ENCODE peak calls at places on chromosomes 5 and 9, in nine cellular contexts. One of them, this sample, is unnamed.

GRCh38 chr9:121892706-121893105 is 200.4 kb downstream of the TTLL11 start:
- DNase-seq in fibroblast of lung: peak; percentile 36
- DNase-seq in cardiac fibroblast: no peak
- DNase-seq in tibial artery: no peak
- DNase-seq in right cardiac atrium: no peak
- DNase-seq in cardiac muscle cell: no peak
- DNase-seq in GM12864: no peak
- DNase-seq in mammary epithelial cell: no peak
- DNase-seq in upper lobe of left lung: no peak
- DNase-seq in this sample: no peak

GRCh38 chr5:140391732-140392131 is 9.9 kb upstream of the ANKHD1 start:
- DNase-seq in tibial artery: no peak
- DNase-seq in right cardiac atrium: no peak
- DNase-seq in cardiac fibroblast: no peak
- DNase-seq in GM12864: no peak
- DNase-seq in upper lobe of left lung: peak; percentile 61
- DNase-seq in mammary epithelial cell: no peak
- DNase-seq in fibroblast of lung: no peak
- DNase-seq in cardiac muscle cell: no peak
- DNase-seq in this sample: no peak

GRCh38 chr9:132443951-132444615 is 34.1 kb downstream of the CFAP77 start:
- DNase-seq in mammary epithelial cell: peak; percentile 9
- DNase-seq in cardiac fibroblast: no peak
- DNase-seq in upper lobe of left lung: no peak
- DNase-seq in right cardiac atrium: no peak
- DNase-seq in tibial artery: no peak
- DNase-seq in cardiac muscle cell: no peak
- DNase-seq in GM12864: no peak
- DNase-seq in fibroblast of lung: no peak
- DNase-seq in this sample: no peak

GRCh38 chr9:108225371-108225905 is 630.3 kb downstream of the ACTL7B start:
- DNase-seq in right cardiac atrium: no peak
- DNase-seq in cardiac fibroblast: peak; percentile 30
- DNase-seq in cardiac muscle cell: no peak
- DNase-seq in upper lobe of left lung: no peak
- DNase-seq in fibroblast of lung: no peak
- DNase-seq in GM12864: no peak
- DNase-seq in mammary epithelial cell: no peak
- DNase-seq in tibial artery: no peak
- DNase-seq in this sample: no peak

GRCh38 chr5:6722015-6722414 is 8.8 kb downstream of the TENT4A start:
- DNase-seq in cardiac fibroblast: peak; percentile 30
- DNase-seq in right cardiac atrium: no peak
- DNase-seq in mammary epithelial cell: no peak
- DNase-seq in upper lobe of left lung: no peak
- DNase-seq in tibial artery: peak; percentile 64
- DNase-seq in cardiac muscle cell: no peak
- DNase-seq in GM12864: peak; percentile 22
- DNase-seq in fibroblast of lung: no peak
- DNase-seq in this sample: no peak

GRCh38 chr5:573976-574375 is 38.2 kb upstream of the CEP72 start:
- DNase-seq in upper lobe of left lung: no peak
- DNase-seq in cardiac fibroblast: no peak
- DNase-seq in right cardiac atrium: no peak
- DNase-seq in cardiac muscle cell: no peak
- DNase-seq in fibroblast of lung: no peak
- DNase-seq in GM12864: no peak
- DNase-seq in tibial artery: no peak
- DNase-seq in mammary epithelial cell: no peak
- DNase-seq in this sample: no peak

GRCh38 chr5:1402611-1403255 is 42.5 kb downstream of the SLC6A3 start:
- DNase-seq in cardiac fibroblast: no peak
- DNase-seq in right cardiac atrium: peak; percentile 32
- DNase-seq in cardiac muscle cell: no peak
- DNase-seq in upper lobe of left lung: no peak
- DNase-seq in fibroblast of lung: no peak
- DNase-seq in mammary epithelial cell: no peak
- DNase-seq in tibial artery: no peak
- DNase-seq in GM12864: no peak
- DNase-seq in this sample: no peak

GRCh38 chr9:117772960-117773359 is 68.8 kb downstream of the TLR4 start:
- DNase-seq in GM12864: no peak
- DNase-seq in cardiac fibroblast: peak; percentile 24
- DNase-seq in fibroblast of lung: peak; percentile 58
- DNase-seq in tibial artery: no peak
- DNase-seq in cardiac muscle cell: no peak
- DNase-seq in right cardiac atrium: no peak
- DNase-seq in mammary epithelial cell: peak; percentile 53
- DNase-seq in upper lobe of left lung: no peak
- DNase-seq in this sample: no peak

GRCh38 chr9:1231998-1232919 is 182.1 kb downstream of the DMRT2 start:
- DNase-seq in GM12864: no peak
- DNase-seq in cardiac fibroblast: peak; percentile 80
- DNase-seq in upper lobe of left lung: peak; percentile 67
- DNase-seq in tibial artery: peak; percentile 76
- DNase-seq in fibroblast of lung: peak; percentile 33
- DNase-seq in mammary epithelial cell: peak; percentile 6
- DNase-seq in cardiac muscle cell: no peak
- DNase-seq in right cardiac atrium: peak; percentile 91
- DNase-seq in this sample: no peak

GRCh38 chr9:135080286-135081263 is 6.9 kb upstream of the OLFM1 start:
- DNase-seq in cardiac fibroblast: no peak
- DNase-seq in GM12864: no peak
- DNase-seq in upper lobe of left lung: no peak
- DNase-seq in mammary epithelial cell: no peak
- DNase-seq in cardiac muscle cell: no peak
- DNase-seq in fibroblast of lung: no peak
- DNase-seq in right cardiac atrium: no peak
- DNase-seq in tibial artery: peak; percentile 53
- DNase-seq in this sample: peak; percentile 26

GRCh38 chr9:129718647-129719046 is 34.2 kb downstream of the PTGES start:
- DNase-seq in tibial artery: no peak
- DNase-seq in mammary epithelial cell: no peak
- DNase-seq in GM12864: no peak
- DNase-seq in cardiac muscle cell: no peak
- DNase-seq in cardiac fibroblast: no peak
- DNase-seq in upper lobe of left lung: no peak
- DNase-seq in right cardiac atrium: peak; percentile 26
- DNase-seq in fibroblast of lung: no peak
- DNase-seq in this sample: no peak

GRCh38 chr9:126707083-126707482 is 93.4 kb downstream of the LMX1B start:
- DNase-seq in cardiac fibroblast: no peak
- DNase-seq in tibial artery: no peak
- DNase-seq in cardiac muscle cell: no peak
- DNase-seq in fibroblast of lung: no peak
- DNase-seq in GM12864: no peak
- DNase-seq in right cardiac atrium: no peak
- DNase-seq in upper lobe of left lung: no peak
- DNase-seq in mammary epithelial cell: no peak
- DNase-seq in this sample: no peak

GRCh38 chr5:178940569-178941360 is at the start of gene ZNF454:
- DNase-seq in tibial artery: peak; percentile 93
- DNase-seq in GM12864: no peak
- DNase-seq in mammary epithelial cell: no peak
- DNase-seq in right cardiac atrium: peak; percentile 98
- DNase-seq in fibroblast of lung: peak; percentile 94
- DNase-seq in upper lobe of left lung: peak; percentile 86
- DNase-seq in cardiac fibroblast: peak; percentile 97
- DNase-seq in cardiac muscle cell: peak; percentile 75
- DNase-seq in this sample: peak; percentile 94

GRCh38 chr5:115324021-115324420 is 27.6 kb upstream of the CCDC112 start:
- DNase-seq in tibial artery: no peak
- DNase-seq in GM12864: no peak
- DNase-seq in fibroblast of lung: peak; percentile 26
- DNase-seq in cardiac fibroblast: no peak
- DNase-seq in mammary epithelial cell: no peak
- DNase-seq in cardiac muscle cell: no peak
- DNase-seq in right cardiac atrium: no peak
- DNase-seq in upper lobe of left lung: no peak
- DNase-seq in this sample: no peak

GRCh38 chr9:95111716-95112115 is 205.8 kb downstream of the FANCC start:
- DNase-seq in GM12864: no peak
- DNase-seq in upper lobe of left lung: no peak
- DNase-seq in right cardiac atrium: no peak
- DNase-seq in tibial artery: peak; percentile 53
- DNase-seq in mammary epithelial cell: no peak
- DNase-seq in cardiac muscle cell: no peak
- DNase-seq in cardiac fibroblast: no peak
- DNase-seq in fibroblast of lung: no peak
- DNase-seq in this sample: no peak
- H3K4me3 ChIP-seq in GM12864: no peak overlapping the region
- H3K4me3 ChIP-seq in upper lobe of left lung: no peak overlapping the region
- H3K4me3 ChIP-seq in right cardiac atrium: no peak overlapping the region
- H3K4me3 ChIP-seq in tibial artery: no peak overlapping the region
- H3K4me3 ChIP-seq in mammary epithelial cell: no peak overlapping the region
- H3K4me3 ChIP-seq in cardiac muscle cell: no peak overlapping the region
- H3K4me3 ChIP-seq in cardiac fibroblast: no peak overlapping the region
- H3K4me3 ChIP-seq in fibroblast of lung: no peak overlapping the region
- H3K4me3 ChIP-seq in this sample: no peak overlapping the region

DNA sequence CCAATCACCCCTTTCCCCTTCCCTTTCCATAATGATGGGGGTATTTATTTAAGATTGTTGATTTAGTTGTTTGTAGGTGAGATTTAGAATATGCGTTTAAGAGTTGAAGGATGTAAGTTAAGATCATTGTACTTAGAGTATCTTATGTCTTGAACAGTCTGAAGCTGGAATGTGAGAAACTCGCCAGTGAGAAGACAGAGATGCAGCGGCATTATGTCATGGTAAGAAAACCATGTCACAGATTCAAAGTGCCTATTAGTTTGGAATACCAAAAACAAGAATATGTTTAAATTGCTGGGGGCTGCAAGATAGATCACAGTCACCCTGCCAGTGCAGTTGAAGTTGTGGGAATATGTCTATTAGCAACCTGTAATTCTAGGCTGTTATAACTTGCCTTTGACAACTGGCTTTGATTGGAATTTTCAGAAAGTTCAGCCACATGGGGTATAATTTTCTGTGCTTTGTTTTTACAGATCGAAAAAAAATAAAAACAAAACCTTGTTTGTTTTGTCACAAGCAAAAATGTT is 3.0 kb downstream of the TLE4 start:
- DNase-seq in tibial artery: no peak
- DNase-seq in mammary epithelial cell: no peak
- DNase-seq in upper lobe of left lung: no peak
- DNase-seq in GM12864: no peak
- DNase-seq in cardiac muscle cell: no peak
- DNase-seq in fibroblast of lung: peak; percentile 58
- DNase-seq in right cardiac atrium: no peak
- DNase-seq in cardiac fibroblast: peak; percentile 13
- DNase-seq in this sample: no peak
- H3K4me3 ChIP-seq in tibial artery: peak overlapping the region; percentile 73
- H3K4me3 ChIP-seq in mammary epithelial cell: peak overlapping the region; percentile 81
- H3K4me3 ChIP-seq in upper lobe of left lung: no peak overlapping the region
- H3K4me3 ChIP-seq in GM12864: no peak overlapping the region
- H3K4me3 ChIP-seq in cardiac muscle cell: no peak overlapping the region
- H3K4me3 ChIP-seq in fibroblast of lung: peak overlapping the region; percentile 77
- H3K4me3 ChIP-seq in right cardiac atrium: peak overlapping the region; percentile 37
- H3K4me3 ChIP-seq in cardiac fibroblast: no peak overlapping the region
- H3K4me3 ChIP-seq in this sample: peak overlapping the region; percentile 87

GRCh38 chr5:77644443-77645157 is 6.1 kb upstream of the OTP start:
- DNase-seq in cardiac fibroblast: no peak
- DNase-seq in GM12864: no peak
- DNase-seq in upper lobe of left lung: no peak
- DNase-seq in right cardiac atrium: no peak
- DNase-seq in tibial artery: no peak
- DNase-seq in cardiac muscle cell: no peak
- DNase-seq in mammary epithelial cell: no peak
- DNase-seq in fibroblast of lung: no peak
- DNase-seq in this sample: no peak
- H3K4me3 ChIP-seq in cardiac fibroblast: no peak overlapping the region
- H3K4me3 ChIP-seq in GM12864: no peak overlapping the region
- H3K4me3 ChIP-seq in upper lobe of left lung: no peak overlapping the region
- H3K4me3 ChIP-seq in right cardiac atrium: peak overlapping the region; percentile 56
- H3K4me3 ChIP-seq in tibial artery: no peak overlapping the region
- H3K4me3 ChIP-seq in cardiac muscle cell: no peak overlapping the region
- H3K4me3 ChIP-seq in mammary epithelial cell: no peak overlapping the region
- H3K4me3 ChIP-seq in fibroblast of lung: no peak overlapping the region
- H3K4me3 ChIP-seq in this sample: peak overlapping the region; percentile 45

GRCh38 chr5:120465281-120465961 is 1.3 kb downstream of the PRR16 start:
- DNase-seq in fibroblast of lung: peak; percentile 64
- DNase-seq in cardiac muscle cell: peak; percentile 65
- DNase-seq in cardiac fibroblast: peak; percentile 68
- DNase-seq in upper lobe of left lung: peak; percentile 21
- DNase-seq in mammary epithelial cell: peak; percentile 42
- DNase-seq in GM12864: no peak
- DNase-seq in tibial artery: peak; percentile 75
- DNase-seq in right cardiac atrium: peak; percentile 74
- DNase-seq in this sample: peak; percentile 54
- H3K4me3 ChIP-seq in fibroblast of lung: peak overlapping the region; percentile 74
- H3K4me3 ChIP-seq in cardiac muscle cell: peak overlapping the region; percentile 49
- H3K4me3 ChIP-seq in cardiac fibroblast: peak overlapping the region; percentile 89
- H3K4me3 ChIP-seq in upper lobe of left lung: peak overlapping the region; percentile 46
- H3K4me3 ChIP-seq in mammary epithelial cell: peak overlapping the region; percentile 71
- H3K4me3 ChIP-seq in GM12864: no peak overlapping the region
- H3K4me3 ChIP-seq in tibial artery: peak overlapping the region; percentile 65
- H3K4me3 ChIP-seq in right cardiac atrium: peak overlapping the region; percentile 90
- H3K4me3 ChIP-seq in this sample: peak overlapping the region; percentile 69

GRCh38 chr5:73820321-73820720 is 194.3 kb downstream of the ARHGEF28 start:
- DNase-seq in GM12864: no peak
- DNase-seq in cardiac fibroblast: no peak
- DNase-seq in mammary epithelial cell: peak; percentile 69
- DNase-seq in right cardiac atrium: no peak
- DNase-seq in cardiac muscle cell: no peak
- DNase-seq in fibroblast of lung: no peak
- DNase-seq in upper lobe of left lung: no peak
- DNase-seq in tibial artery: no peak
- DNase-seq in this sample: no peak
- H3K4me3 ChIP-seq in GM12864: no peak overlapping the region
- H3K4me3 ChIP-seq in cardiac fibroblast: no peak overlapping the region
- H3K4me3 ChIP-seq in mammary epithelial cell: no peak overlapping the region
- H3K4me3 ChIP-seq in right cardiac atrium: no peak overlapping the region
- H3K4me3 ChIP-seq in cardiac muscle cell: no peak overlapping the region
- H3K4me3 ChIP-seq in fibroblast of lung: no peak overlapping the region
- H3K4me3 ChIP-seq in upper lobe of left lung: no peak overlapping the region
- H3K4me3 ChIP-seq in tibial artery: no peak overlapping the region
- H3K4me3 ChIP-seq in this sample: no peak overlapping the region

GRCh38 chr5:139390639-139391569 is 1.2 kb upstream of the MZB1 start:
- DNase-seq in cardiac muscle cell: no peak
- DNase-seq in mammary epithelial cell: no peak
- DNase-seq in tibial artery: peak; percentile 51
- DNase-seq in GM12864: no peak
- DNase-seq in upper lobe of left lung: no peak
- DNase-seq in fibroblast of lung: no peak
- DNase-seq in right cardiac atrium: peak; percentile 24
- DNase-seq in cardiac fibroblast: no peak
- DNase-seq in this sample: no peak
- H3K4me3 ChIP-seq in cardiac muscle cell: no peak overlapping the region
- H3K4me3 ChIP-seq in mammary epithelial cell: no peak overlapping the region
- H3K4me3 ChIP-seq in tibial artery: no peak overlapping the region
- H3K4me3 ChIP-seq in GM12864: peak overlapping the region; percentile 88
- H3K4me3 ChIP-seq in upper lobe of left lung: no peak overlapping the region
- H3K4me3 ChIP-seq in fibroblast of lung: no peak overlapping the region
- H3K4me3 ChIP-seq in right cardiac atrium: no peak overlapping the region
- H3K4me3 ChIP-seq in cardiac fibroblast: no peak overlapping the region
- H3K4me3 ChIP-seq in this sample: no peak overlapping the region